ENCODE peak calls at places on chromosome 1, in six cellular contexts. One of them, this sample, is unnamed.

GRCh38 chr1:223504741-223505140 is 111.5 kb downstream of the CCDC185 start:
- DNase-seq in Panc1: no peak
- DNase-seq in mesenchymal stem cell: no peak
- DNase-seq in ovary: no peak
- DNase-seq in body of pancreas: peak; percentile 24
- DNase-seq in PC-3: peak; percentile 97
- DNase-seq in this sample: no peak

GRCh38 chr1:42282024-42282579 is 52.9 kb downstream of the FOXJ3 start:
- DNase-seq in Panc1: no peak
- DNase-seq in mesenchymal stem cell: peak; percentile 58
- DNase-seq in ovary: no peak
- DNase-seq in body of pancreas: no peak
- DNase-seq in PC-3: no peak
- DNase-seq in this sample: no peak

GRCh38 chr1:193951989-193952388 is 765.6 kb upstream of the B3GALT2 start:
- DNase-seq in Panc1: no peak
- DNase-seq in mesenchymal stem cell: no peak
- DNase-seq in ovary: no peak
- DNase-seq in body of pancreas: no peak
- DNase-seq in PC-3: no peak
- DNase-seq in this sample: no peak

GRCh38 chr1:6820899-6821298 is 35.6 kb downstream of the CAMTA1 start:
- DNase-seq in Panc1: no peak
- DNase-seq in mesenchymal stem cell: no peak
- DNase-seq in ovary: no peak
- DNase-seq in body of pancreas: no peak
- DNase-seq in PC-3: no peak
- DNase-seq in this sample: no peak

GRCh38 chr1:113930499-113931161 is 1.5 kb downstream of the HIPK1 start:
- DNase-seq in Panc1: no peak
- DNase-seq in mesenchymal stem cell: peak; percentile 97
- DNase-seq in ovary: peak; percentile 45
- DNase-seq in body of pancreas: peak; percentile 27
- DNase-seq in PC-3: peak; percentile 54
- DNase-seq in this sample: peak; percentile 31

GRCh38 chr1:99533909-99534907 is 111.7 kb upstream of the PALMD start:
- DNase-seq in Panc1: no peak
- DNase-seq in mesenchymal stem cell: no peak
- DNase-seq in ovary: no peak
- DNase-seq in body of pancreas: no peak
- DNase-seq in PC-3: no peak
- DNase-seq in this sample: peak; percentile 62

GRCh38 chr1:45890078-45890477 is 86.7 kb downstream of the MAST2 start:
- DNase-seq in Panc1: no peak
- DNase-seq in mesenchymal stem cell: no peak
- DNase-seq in ovary: no peak
- DNase-seq in body of pancreas: no peak
- DNase-seq in PC-3: no peak
- DNase-seq in this sample: no peak

GRCh38 chr1:64936958-64937357 is 29.4 kb downstream of the JAK1 start:
- DNase-seq in Panc1: no peak
- DNase-seq in mesenchymal stem cell: no peak
- DNase-seq in ovary: peak; percentile 39
- DNase-seq in body of pancreas: peak; percentile 58
- DNase-seq in PC-3: no peak
- DNase-seq in this sample: peak; percentile 57

GRCh38 chr1:94942171-94943128 is 15.5 kb upstream of the CNN3 start:
- DNase-seq in Panc1: no peak
- DNase-seq in mesenchymal stem cell: no peak
- DNase-seq in ovary: no peak
- DNase-seq in body of pancreas: peak; percentile 25
- DNase-seq in PC-3: peak; percentile 77
- DNase-seq in this sample: no peak

GRCh38 chr1:36307601-36308330 is 1.6 kb downstream of the SH3D21 start:
- DNase-seq in Panc1: no peak
- DNase-seq in mesenchymal stem cell: no peak
- DNase-seq in ovary: peak; percentile 40
- DNase-seq in body of pancreas: no peak
- DNase-seq in PC-3: no peak
- DNase-seq in this sample: no peak

DNA sequence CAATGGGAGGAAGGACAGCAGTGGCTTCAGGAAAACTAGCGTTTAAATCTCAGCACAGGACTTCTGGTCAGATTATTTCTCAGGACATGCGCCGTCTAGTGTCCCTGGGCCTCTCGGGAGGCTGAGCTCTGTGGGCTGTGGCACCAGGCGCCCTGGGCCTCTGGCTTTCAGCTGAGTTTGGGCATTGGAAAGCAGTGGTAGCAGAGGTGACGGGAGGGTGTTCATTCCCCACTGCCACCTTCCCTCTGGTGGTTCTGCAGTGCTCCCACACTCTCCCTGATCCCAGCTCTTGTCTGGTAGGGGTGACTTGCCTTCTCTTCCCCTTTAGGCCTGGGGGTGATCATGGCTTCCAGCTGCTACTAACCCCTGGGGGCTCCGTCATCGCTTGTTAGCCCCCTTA is 42.2 kb upstream of the USP1 start:
- DNase-seq in Panc1: no peak
- DNase-seq in mesenchymal stem cell: no peak
- DNase-seq in ovary: no peak
- DNase-seq in body of pancreas: no peak
- DNase-seq in PC-3: no peak
- DNase-seq in this sample: no peak
- H3K27ac ChIP-seq in Panc1: no peak overlapping the region
- H3K27ac ChIP-seq in mesenchymal stem cell: no peak overlapping the region
- H3K27ac ChIP-seq in ovary: no peak overlapping the region
- H3K27ac ChIP-seq in body of pancreas: no peak overlapping the region
- H3K27ac ChIP-seq in PC-3: no peak overlapping the region
- H3K27ac ChIP-seq in this sample: no peak overlapping the region

GRCh38 chr1:204709960-204710912 is 24.7 kb upstream of the LRRN2 start:
- DNase-seq in Panc1: no peak
- DNase-seq in mesenchymal stem cell: no peak
- DNase-seq in ovary: no peak
- DNase-seq in body of pancreas: no peak
- DNase-seq in PC-3: no peak
- DNase-seq in this sample: no peak
- H3K4me1 ChIP-seq in Panc1: no peaks in the 10 kb centered on the region
- H3K4me1 ChIP-seq in mesenchymal stem cell: no peaks in the 10 kb centered on the region
- H3K4me1 ChIP-seq in ovary: no peaks in the 10 kb centered on the region
- H3K4me1 ChIP-seq in body of pancreas: no peaks in the 10 kb centered on the region
- H3K4me1 ChIP-seq in PC-3: peaks cover 14% of the 10 kb centered on the region
- H3K4me1 ChIP-seq in this sample: peaks cover 24% of the 10 kb centered on the region

GRCh38 chr1:30735668-30736498 is 12.5 kb upstream of the MATN1 start:
- DNase-seq in Panc1: no peak
- DNase-seq in mesenchymal stem cell: no peak
- DNase-seq in ovary: no peak
- DNase-seq in body of pancreas: no peak
- DNase-seq in PC-3: no peak
- DNase-seq in this sample: no peak

GRCh38 chr1:30733520-30733919 is 10.1 kb upstream of the MATN1 start:
- DNase-seq in Panc1: no peak
- DNase-seq in mesenchymal stem cell: peak; percentile 34
- DNase-seq in ovary: no peak
- DNase-seq in body of pancreas: no peak
- DNase-seq in PC-3: no peak
- DNase-seq in this sample: peak; percentile 59

GRCh38 chr1:30734580-30734979 is 11.2 kb upstream of the MATN1 start:
- DNase-seq in Panc1: no peak
- DNase-seq in mesenchymal stem cell: no peak
- DNase-seq in ovary: no peak
- DNase-seq in body of pancreas: no peak
- DNase-seq in PC-3: no peak
- DNase-seq in this sample: no peak

GRCh38 chr1:30734106-30734505 is 10.7 kb upstream of the MATN1 start:
- DNase-seq in Panc1: no peak
- DNase-seq in mesenchymal stem cell: no peak
- DNase-seq in ovary: no peak
- DNase-seq in body of pancreas: no peak
- DNase-seq in PC-3: no peak
- DNase-seq in this sample: no peak

DNA sequence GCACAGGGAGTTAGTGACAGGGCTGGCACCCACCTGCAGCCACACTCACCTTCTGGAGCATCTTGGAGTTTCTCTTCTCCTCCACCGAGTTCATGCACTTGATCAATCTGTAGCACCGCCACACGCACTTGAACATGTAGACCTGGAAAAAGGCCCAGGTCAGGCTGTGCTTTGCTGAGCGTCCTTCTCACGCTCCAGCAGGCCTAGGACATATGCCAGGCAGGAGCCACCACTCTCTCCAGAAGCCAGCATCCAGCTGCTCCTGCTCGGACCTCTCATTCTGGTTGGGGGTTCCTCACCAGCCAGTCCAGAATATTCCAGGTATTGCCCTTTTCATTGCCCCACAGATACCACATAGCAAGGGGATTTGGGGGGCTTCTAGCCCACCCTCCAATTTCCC is 11.7 kb upstream of the MATN1 start:
- DNase-seq in Panc1: no peak
- DNase-seq in mesenchymal stem cell: no peak
- DNase-seq in ovary: no peak
- DNase-seq in body of pancreas: no peak
- DNase-seq in PC-3: no peak
- DNase-seq in this sample: no peak
- H3K27ac ChIP-seq in Panc1: no peak overlapping the region
- H3K27ac ChIP-seq in mesenchymal stem cell: no peak overlapping the region
- H3K27ac ChIP-seq in ovary: no peak overlapping the region
- H3K27ac ChIP-seq in body of pancreas: no peak overlapping the region
- H3K27ac ChIP-seq in PC-3: no peak overlapping the region
- H3K27ac ChIP-seq in this sample: no peak overlapping the region

DNA sequence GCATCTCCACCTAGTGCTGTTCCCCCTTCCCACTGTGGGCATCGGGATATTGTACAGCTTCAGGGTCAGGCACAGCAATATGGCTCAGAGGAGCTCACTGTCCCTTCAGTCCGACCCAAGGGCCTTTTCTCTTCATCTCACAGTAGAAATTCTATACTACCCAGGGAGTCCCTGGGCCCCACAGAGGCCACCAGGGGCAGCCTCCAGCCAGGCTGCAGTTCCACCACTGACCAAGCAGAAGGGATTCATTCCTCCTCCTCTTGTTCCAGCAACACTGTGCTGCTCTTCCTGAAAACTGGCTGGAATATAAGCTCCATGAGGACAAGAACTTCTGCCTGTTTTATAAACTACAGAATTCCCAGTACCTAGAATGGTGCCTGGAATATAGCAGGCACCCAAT is 70.5 kb downstream of the CD34 start:
- DNase-seq in Panc1: no peak
- DNase-seq in mesenchymal stem cell: no peak
- DNase-seq in ovary: no peak
- DNase-seq in body of pancreas: no peak
- DNase-seq in PC-3: no peak
- DNase-seq in this sample: no peak
- H3K4me1 ChIP-seq in Panc1: no peaks in the 10 kb centered on the region
- H3K4me1 ChIP-seq in mesenchymal stem cell: peaks cover 1% of the 10 kb centered on the region
- H3K4me1 ChIP-seq in ovary: peaks cover 41% of the 10 kb centered on the region
- H3K4me1 ChIP-seq in body of pancreas: peaks cover 27% of the 10 kb centered on the region
- H3K4me1 ChIP-seq in PC-3: no peaks in the 10 kb centered on the region
- H3K4me1 ChIP-seq in this sample: no peaks in the 10 kb centered on the region

DNA sequence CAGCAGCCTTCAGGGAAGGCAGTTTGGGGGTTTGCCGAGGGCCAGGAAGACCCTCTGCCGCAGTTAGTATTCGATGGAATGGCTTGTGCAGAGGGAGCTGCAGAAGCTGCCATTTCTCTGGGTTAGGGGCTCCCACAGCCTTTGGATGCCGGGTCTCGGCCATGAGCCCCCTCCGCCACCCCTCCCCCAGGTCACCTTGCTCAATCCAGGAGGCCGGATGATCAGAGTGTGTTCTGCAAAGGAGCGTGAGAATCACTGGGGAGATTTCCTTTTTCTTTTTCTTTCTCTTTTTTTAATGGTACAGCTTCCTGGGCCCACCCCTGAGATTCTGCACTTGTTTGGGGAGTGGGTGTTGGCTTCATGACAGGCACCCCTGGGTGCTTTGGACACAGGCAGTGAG is 18.2 kb downstream of the TNFRSF1B start:
- DNase-seq in Panc1: no peak
- DNase-seq in mesenchymal stem cell: peak; percentile 34
- DNase-seq in ovary: no peak
- DNase-seq in body of pancreas: no peak
- DNase-seq in PC-3: no peak
- DNase-seq in this sample: no peak
- H3K27ac ChIP-seq in Panc1: no peak overlapping the region
- H3K27ac ChIP-seq in mesenchymal stem cell: no peak overlapping the region
- H3K27ac ChIP-seq in ovary: no peak overlapping the region
- H3K27ac ChIP-seq in body of pancreas: no peak overlapping the region
- H3K27ac ChIP-seq in PC-3: no peak overlapping the region
- H3K27ac ChIP-seq in this sample: no peak overlapping the region

DNA sequence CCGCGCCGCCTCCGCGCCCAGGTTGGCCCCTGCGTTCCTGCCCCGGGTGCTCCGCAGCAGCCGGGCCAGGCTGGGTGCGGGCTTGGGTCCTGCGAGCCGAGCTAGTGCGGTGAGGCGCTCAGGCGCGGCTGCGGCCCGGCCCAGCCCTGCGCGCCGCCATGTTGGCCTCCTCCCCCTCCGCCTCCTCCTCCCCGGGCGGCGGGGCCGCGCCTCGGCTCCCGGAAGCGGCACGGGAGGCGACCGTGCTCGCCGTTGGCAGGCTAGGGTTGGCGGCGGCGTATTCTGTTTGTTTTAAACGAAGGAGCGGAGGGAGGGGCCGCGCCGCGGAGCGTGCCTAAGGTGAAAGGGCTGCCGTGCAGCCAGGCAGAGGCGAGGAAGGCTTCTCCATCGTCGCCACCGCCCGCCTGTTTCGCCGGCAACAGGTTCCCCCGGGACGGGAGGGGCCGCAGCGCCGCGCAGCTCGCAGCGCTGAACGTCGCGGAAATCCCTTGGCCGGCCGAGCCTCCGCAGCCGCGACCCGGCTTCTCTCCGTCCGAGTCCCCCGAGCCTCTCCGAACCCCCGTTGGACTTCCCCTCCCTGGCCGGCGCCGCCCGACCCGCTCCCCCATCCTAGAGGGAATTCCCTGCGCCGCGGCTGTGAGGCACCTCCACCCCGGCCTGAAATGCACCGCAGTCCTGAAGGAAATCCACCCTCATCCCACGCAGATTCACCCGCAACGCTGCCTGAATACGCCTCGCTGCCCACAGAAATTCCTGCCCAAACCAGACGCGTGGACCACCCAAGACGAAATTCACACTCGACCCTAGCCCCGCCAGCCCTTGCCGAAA is at the start of gene USP24:
- DNase-seq in Panc1: no peak
- DNase-seq in mesenchymal stem cell: peak; percentile 80
- DNase-seq in ovary: peak; percentile 70
- DNase-seq in body of pancreas: peak; percentile 86
- DNase-seq in PC-3: peak; percentile 81
- DNase-seq in this sample: peak; percentile 77
- H3K4me1 ChIP-seq in Panc1: peaks cover 38% of the 10 kb centered on the region
- H3K4me1 ChIP-seq in mesenchymal stem cell: peaks cover 4% of the 10 kb centered on the region
- H3K4me1 ChIP-seq in ovary: peaks cover 7% of the 10 kb centered on the region
- H3K4me1 ChIP-seq in body of pancreas: peaks cover 35% of the 10 kb centered on the region
- H3K4me1 ChIP-seq in PC-3: peaks cover 42% of the 10 kb centered on the region
- H3K4me1 ChIP-seq in this sample: peaks cover 31% of the 10 kb centered on the region

DNA sequence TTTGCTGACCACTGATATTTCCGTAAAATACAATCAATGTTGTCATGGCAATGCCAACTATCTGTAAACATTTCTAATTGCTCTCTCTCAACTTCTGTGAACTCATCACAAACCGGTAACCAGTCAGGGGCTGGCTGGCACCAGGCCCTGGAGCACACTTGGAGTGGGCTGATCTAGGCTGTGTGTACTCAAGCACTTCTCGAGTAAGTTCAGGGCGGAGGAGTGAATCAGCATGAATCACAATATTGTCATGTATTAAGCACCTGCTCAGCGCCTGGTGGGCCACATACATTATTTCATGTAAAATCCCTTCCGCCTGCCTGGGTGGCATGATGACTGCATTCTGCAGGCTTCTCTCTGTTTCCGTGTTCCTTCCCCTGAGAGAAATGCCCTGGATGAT is 212.4 kb downstream of the FOXD2 start:
- DNase-seq in Panc1: peak; percentile 72
- DNase-seq in mesenchymal stem cell: peak; percentile 75
- DNase-seq in ovary: no peak
- DNase-seq in body of pancreas: no peak
- DNase-seq in PC-3: peak; percentile 99
- DNase-seq in this sample: peak; percentile 93
- H3K27ac ChIP-seq in Panc1: no peak overlapping the region
- H3K27ac ChIP-seq in mesenchymal stem cell: no peak overlapping the region
- H3K27ac ChIP-seq in ovary: no peak overlapping the region
- H3K27ac ChIP-seq in body of pancreas: no peak overlapping the region
- H3K27ac ChIP-seq in PC-3: peak overlapping the region; percentile 65
- H3K27ac ChIP-seq in this sample: peak overlapping the region; percentile 69